ENCODE peak calls at places on chromosome 20, in nine cellular contexts. W is hepatocyte, C is psoas muscle, H is body of pancreas, N is heart right ventricle, T is heart left ventricle, Q is upper lobe of right lung, Y is IMR-90, F is ovary. X is an unnamed sample. For H3K27me3, the result is how much of the 10 kb centered on the place peaks cover.

GRCh38 chr20:62697468-62697912 is 11.1 kb upstream of the NTSR1 start:
- DNase-seq in T (no peak), W (no peak), H (no peak), F (no peak), Q (no peak), Y (no peak), C (no peak), N (peak), X (no peak)

GRCh38 chr20:58986968-58987517 is 6.0 kb downstream of the NELFCD start:
- DNase-seq in C (no peak), Y (no peak), Q (no peak), T (peak), H (no peak), F (no peak), N (no peak), W (no peak), X (no peak)

GRCh38 chr20:61797200-61797599 is 268.5 kb downstream of the TAF4 start:
- DNase-seq in W (no peak), C (no peak), Y (no peak), Q (no peak), T (no peak), F (no peak), H (no peak), N (no peak), X (no peak)

GRCh38 chr20:8414611-8415274 is 282.7 kb downstream of the PLCB1 start:
- DNase-seq in C (no peak), H (no peak), W (no peak), T (no peak), N (no peak), Q (no peak), Y (peak), F (no peak), X (no peak)

GRCh38 chr20:25207149-25207959 is 11.8 kb downstream of the ENTPD6 start:
- DNase-seq in W (no peak), F (peak), N (no peak), T (no peak), H (no peak), C (no peak), Q (no peak), Y (no peak), X (no peak)

GRCh38 chr20:2840967-2841531 is 504 bp downstream of the VPS16 start:
- DNase-seq in N (peak), W (peak), Q (peak), T (peak), Y (peak), F (peak), H (peak), C (peak), X (peak)

GRCh38 chr20:920306-920705 is 4.2 kb upstream of the ANGPT4 start:
- DNase-seq in Q (no peak), F (no peak), Y (no peak), H (no peak), N (no peak), T (no peak), W (no peak), C (no peak), X (no peak)

GRCh38 chr20:23203951-23204730 is 118.0 kb upstream of the CD93 start:
- DNase-seq in Y (no peak), F (no peak), H (no peak), Q (no peak), T (no peak), W (no peak), C (no peak), N (no peak), X (no peak)

GRCh38 chr20:11852189-11852588 is 65.5 kb upstream of the BTBD3 start:
- DNase-seq in F (no peak), T (no peak), H (no peak), Q (no peak), W (no peak), C (no peak), Y (no peak), N (no peak), X (no peak)

GRCh38 chr20:20820104-20820503 is 107.7 kb upstream of the RALGAPA2 start:
- DNase-seq in Q (no peak), N (no peak), W (no peak), H (peak), F (no peak), Y (no peak), T (no peak), C (no peak), X (no peak)

GRCh38 chr20:54284928-54285704 is 77.2 kb downstream of the PFDN4 start:
- DNase-seq in Y (peak), N (no peak), T (no peak), C (no peak), W (no peak), F (no peak), Q (no peak), H (no peak), X (no peak)

GRCh38 chr20:45377191-45377775 is 842 bp downstream of the TP53TG5 start:
- DNase-seq in F (no peak), H (no peak), C (no peak), Q (peak), N (no peak), Y (no peak), W (no peak), T (no peak), X (no peak)

GRCh38 chr20:18005990-18006364 is 37.2 kb downstream of the MGME1 start:
- DNase-seq in H (no peak), C (no peak), Q (no peak), T (no peak), W (no peak), Y (no peak), N (no peak), F (no peak), X (no peak)

GRCh38 chr20:45355209-45355608 is 7.0 kb upstream of the SDC4 start:
- DNase-seq in W (peak), Q (no peak), T (no peak), N (no peak), H (no peak), C (no peak), F (no peak), Y (peak), X (no peak)

GRCh38 chr20:61936701-61937131 is 129.0 kb downstream of the TAF4 start:
- DNase-seq in F (no peak), Q (peak), C (no peak), Y (no peak), N (no peak), H (no peak), W (no peak), T (no peak), X (peak)

GRCh38 chr20:24629668-24630067 is 160.2 kb downstream of the SYNDIG1 start:
- DNase-seq in N (no peak), Q (no peak), Y (no peak), H (peak), F (no peak), C (no peak), T (no peak), W (peak), X (no peak)

GRCh38 chr20:63756648-63756991 is 17.0 kb downstream of the SLC2A4RG start:
- DNase-seq in T (no peak), W (no peak), F (no peak), H (no peak), Q (no peak), N (no peak), Y (no peak), C (no peak), X (no peak)

GRCh38 chr20:63574156-63574828 is at the start of gene HELZ2:
- DNase-seq in C (peak), H (peak), N (peak), Q (peak), W (peak), T (peak), Y (peak), F (peak), X (peak)

GRCh38 chr20:17488916-17489600 is 42.1 kb downstream of the BFSP1 start:
- DNase-seq in C (no peak), Q (no peak), F (no peak), H (no peak), N (no peak), Y (no peak), W (no peak), T (no peak), X (no peak)

GRCh38 chr20:54229566-54229965 is 21.7 kb downstream of the PFDN4 start:
- DNase-seq in F (no peak), H (no peak), C (no peak), Y (no peak), T (no peak), Q (no peak), W (no peak), N (no peak), X (no peak)

GRCh38 chr20:10074513-10074912 is 39.7 kb downstream of the ANKEF1 start:
- DNase-seq in C (peak), N (no peak), F (no peak), H (peak), Q (no peak), W (peak), Y (peak), T (no peak), X (no peak)

GRCh38 chr20:63745424-63745805 is 5.8 kb downstream of the SLC2A4RG start:
- DNase-seq in H (no peak), Q (no peak), C (no peak), T (no peak), Y (no peak), F (no peak), W (no peak), N (no peak), X (no peak)

GRCh38 chr20:4038047-4038459 is 22.7 kb upstream of the RNF24 start:
- DNase-seq in Q (peak), N (peak), T (peak), C (peak), F (no peak), Y (peak), H (peak), W (peak), X (peak)

GRCh38 chr20:8226106-8226505 is 94.0 kb downstream of the PLCB1 start:
- DNase-seq in F (no peak), C (no peak), T (no peak), W (no peak), Q (no peak), Y (no peak), N (no peak), H (no peak), X (no peak)

GRCh38 chr20:15818651-15819071 is 754.6 kb downstream of the KIF16B start:
- DNase-seq in W (no peak), Q (no peak), F (no peak), N (no peak), T (no peak), Y (no peak), C (no peak), H (no peak), X (no peak)

DNA sequence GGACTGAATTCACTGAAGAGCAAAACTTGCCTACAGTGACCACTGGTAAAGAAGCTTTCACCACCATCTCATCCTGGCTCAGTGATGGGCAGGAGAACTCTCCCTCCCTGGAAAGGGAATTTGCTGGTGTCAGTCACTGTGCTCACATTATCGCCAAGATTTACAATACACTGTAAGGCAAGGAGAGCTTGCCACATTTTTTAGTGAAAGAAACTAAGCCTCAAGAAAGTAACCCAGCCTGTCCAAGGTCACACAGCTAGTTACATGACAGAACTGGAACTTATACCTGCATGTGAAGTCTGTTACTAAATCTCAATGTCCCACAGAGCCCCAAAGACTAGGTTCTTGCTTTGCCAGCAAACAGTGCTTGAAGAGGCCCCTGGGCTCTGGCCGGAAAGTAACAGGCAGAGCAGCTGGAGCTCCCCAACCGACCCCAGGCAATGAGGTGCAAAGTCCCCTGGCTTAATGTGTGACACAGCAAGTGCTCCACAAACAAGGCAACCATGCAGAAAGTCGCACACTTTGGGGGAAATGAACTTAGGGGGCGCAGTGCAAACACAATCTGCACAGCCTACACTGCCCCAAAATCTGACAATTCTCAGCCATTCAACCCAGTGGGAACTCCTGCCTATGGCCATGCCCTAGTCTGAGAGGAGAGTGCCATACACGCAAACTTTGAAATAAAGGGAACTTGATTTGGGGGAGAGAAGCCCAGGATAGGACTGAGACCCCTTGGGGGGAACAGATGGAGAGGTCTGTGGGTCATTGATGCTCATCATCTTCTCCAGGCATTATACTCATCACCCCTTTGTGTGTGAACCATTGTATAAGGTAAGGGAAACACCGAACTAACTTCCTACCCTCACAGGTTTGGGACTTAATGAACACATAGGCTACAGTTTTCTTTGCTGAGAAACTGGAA is 1.9 kb downstream of the BCL2L1 start:
- DNase-seq in N (no peak), Y (no peak), T (no peak), C (no peak), F (no peak), W (peak), Q (no peak), H (peak), X (no peak)
- H3K4me3 ChIP-seq in N (peak), Y (peak), T (peak), C (peak), F (peak), W (peak), Q (peak), H (peak), X (peak)

GRCh38 chr20:47150403-47151152 is 205.9 kb downstream of the ZMYND8 start:
- DNase-seq in C (peak), Y (peak), H (peak), F (no peak), N (peak), T (peak), Q (peak), W (peak), X (peak)
- H3K27ac ChIP-seq in C (no peak), Y (no peak), H (no peak), F (no peak), N (no peak), T (no peak), Q (no peak), W (no peak), X (no peak)

GRCh38 chr20:32116079-32116521 is 6.6 kb downstream of the TM9SF4 start:
- DNase-seq in W (no peak), H (no peak), Y (peak), N (no peak), T (no peak), C (no peak), F (no peak), Q (no peak), X (no peak)

GRCh38 chr20:32113861-32114260 is 4.3 kb downstream of the TM9SF4 start:
- DNase-seq in N (no peak), H (no peak), W (no peak), Y (no peak), F (no peak), T (no peak), C (no peak), Q (no peak), X (no peak)

GRCh38 chr20:32112862-32113261 is 3.3 kb downstream of the TM9SF4 start:
- DNase-seq in N (no peak), T (no peak), F (no peak), Q (peak), Y (no peak), W (peak), C (peak), H (peak), X (no peak)

GRCh38 chr20:32114305-32114960 is 4.9 kb downstream of the TM9SF4 start:
- DNase-seq in H (no peak), Y (no peak), T (no peak), F (no peak), N (no peak), C (no peak), Q (no peak), W (no peak), X (no peak)

DNA sequence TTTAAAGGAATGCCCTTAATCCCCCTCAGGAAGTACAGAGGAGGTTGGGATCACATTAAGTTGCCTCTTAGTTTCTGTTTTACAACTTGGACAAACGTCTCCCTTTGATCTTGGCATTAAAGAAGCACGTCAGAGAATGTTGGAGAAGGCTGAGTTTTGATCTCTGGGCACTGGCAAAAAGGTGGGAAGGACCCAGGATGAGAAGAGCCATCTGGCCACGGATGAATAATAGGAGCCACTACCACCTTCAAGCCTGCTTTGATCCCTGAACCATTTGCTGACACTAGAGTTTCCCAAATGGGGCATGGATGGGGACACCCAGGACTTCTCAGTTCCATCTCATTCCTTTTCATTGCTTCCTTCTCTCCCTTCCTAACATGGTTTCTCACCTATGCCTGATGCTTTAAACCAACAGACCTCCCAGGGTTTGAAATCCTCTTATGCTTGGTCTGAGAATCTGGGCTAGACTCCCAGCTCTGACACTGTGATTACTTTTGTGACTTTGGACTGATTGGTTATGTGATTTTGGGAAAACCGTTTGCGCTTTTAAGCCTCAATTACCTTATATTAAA is 5.8 kb downstream of the TM9SF4 start:
- DNase-seq in Q (no peak), C (no peak), W (no peak), H (no peak), F (no peak), T (no peak), Y (no peak), N (no peak), X (no peak)
- H3K27me3 ChIP-seq in Q (under half), C (under half), W (under half), H (under half), F (under half), T (under half), Y (under half), N (under half), X (under half)

GRCh38 chr20:39533858-39534257 is 571.7 kb downstream of the DHX35 start:
- DNase-seq in W (no peak), Q (no peak), F (no peak), H (no peak), N (no peak), C (no peak), Y (no peak), T (no peak), X (no peak)

GRCh38 chr20:39534846-39535245 is 572.7 kb downstream of the DHX35 start:
- DNase-seq in C (no peak), F (no peak), Q (no peak), T (no peak), H (no peak), N (no peak), W (no peak), Y (no peak), X (no peak)

GRCh38 chr20:39538317-39538716 is 576.2 kb downstream of the DHX35 start:
- DNase-seq in H (no peak), N (no peak), Q (no peak), T (no peak), Y (no peak), C (no peak), F (no peak), W (no peak), X (no peak)
- H3K4me3 ChIP-seq in H (no peak), N (no peak), Q (no peak), T (no peak), Y (no peak), C (no peak), F (no peak), W (no peak), X (no peak)

GRCh38 chr20:34904202-34904621 is 27.8 kb downstream of the ACSS2 start:
- DNase-seq in W (no peak), H (no peak), C (no peak), Q (no peak), N (no peak), T (no peak), F (no peak), Y (no peak), X (no peak)

DNA sequence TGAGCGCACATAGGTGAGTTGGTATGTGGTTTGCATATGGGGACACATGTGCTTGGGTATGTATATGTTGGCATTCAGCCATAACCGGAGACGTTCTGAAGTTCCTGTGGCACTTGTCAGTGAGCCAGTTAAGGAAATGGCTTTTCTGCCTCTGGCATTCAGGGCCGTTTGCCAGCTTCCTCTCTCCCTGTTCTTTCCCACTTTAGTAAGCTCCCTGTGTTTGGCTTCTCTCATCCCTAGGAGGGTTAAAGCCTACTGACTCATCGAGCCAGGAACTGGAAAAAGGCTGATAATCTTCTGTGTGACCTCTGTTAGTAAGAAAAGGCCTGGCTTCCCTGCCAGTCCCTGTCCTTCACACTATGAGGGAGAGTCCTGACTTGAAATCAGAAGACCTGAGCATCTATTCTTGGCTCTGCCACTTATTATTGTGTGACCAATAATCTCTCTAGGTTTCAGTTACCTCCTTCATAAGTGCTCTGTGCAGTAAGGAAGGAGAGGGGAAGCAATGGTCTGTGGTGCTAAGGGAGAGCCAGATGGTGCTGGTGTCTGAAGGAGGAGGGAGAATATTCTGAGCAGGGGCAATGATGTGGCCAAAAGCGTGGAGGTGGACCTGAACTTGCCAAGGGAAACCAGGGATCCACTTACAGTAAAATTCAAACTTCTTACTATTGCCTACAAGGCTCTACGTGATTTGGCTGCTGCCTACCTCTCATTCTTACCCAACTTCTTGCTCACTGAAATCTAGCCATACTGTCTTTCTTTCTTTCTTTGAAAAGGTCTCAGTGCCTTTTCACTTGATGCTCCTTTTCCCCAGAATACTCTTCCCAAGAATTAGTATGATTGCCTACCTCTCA is 31.4 kb downstream of the ACSS2 start:
- DNase-seq in Q (no peak), Y (peak), C (peak), H (peak), W (peak), T (peak), N (peak), F (peak), X (peak)
- H3K27ac ChIP-seq in Q (peak), Y (peak), C (peak), H (peak), W (peak), T (peak), N (peak), F (peak), X (peak)

GRCh38 chr20:51458751-51459439 is 83.6 kb downstream of the NFATC2 start:
- DNase-seq in W (no peak), F (no peak), H (no peak), T (no peak), Q (no peak), C (no peak), N (no peak), Y (no peak), X (no peak)
- H3K27me3 ChIP-seq in W (under half), F (under half), H (under half), T (under half), Q (under half), C (under half), N (under half), Y (under half), X (under half)

X was measured in tibial artery.